ENCODE peak calls at places on chromosomes 11 and 22, in ten cellular contexts. I is amygdala; Y is HEK293T; C is type B pancreatic cell; V is stimulated activated CD4-positive, alpha-beta T cell treated with anti-CD3 and anti-CD28 coated beads, Interleukin-2, amount 100 ng/mL, for 4 hours; A is A549; Z is stimulated activated CD8-positive, alpha-beta memory T cell treated with anti-CD3 and anti-CD28 coated beads, Interleukin-12 subunit alpha, Interleukin-12 subunit beta, amount 100 ng/mL, for 4 hours; U is brain microvascular endothelial cell; Q is activated CD4-positive, alpha-beta T cell treated with anti-CD3 and anti-CD28 coated beads for 24 hours; S is NCI-H1694. M is an unnamed sample.

GRCh38 chr11:10925149-10925926 is 67.5 kb upstream of the ZBED5 start:
- DNase-seq in I (no peak), Y (no peak), C (no peak), V (no peak), A (no peak), Z (no peak), U (no peak), Q (no peak), S (peak), M (no peak)

GRCh38 chr22:38244106-38244505 is 28.7 kb downstream of the TMEM184B start:
- DNase-seq in I (no peak), Y (no peak), C (no peak), V (no peak), A (no peak), Z (no peak), U (no peak), Q (no peak), S (no peak), M (no peak)

GRCh38 chr11:39541945-39542351 is 1917.5 kb downstream of the LRRC4C start:
- DNase-seq in I (no peak), Y (no peak), C (no peak), V (no peak), A (no peak), Z (no peak), U (no peak), Q (no peak), S (no peak), M (no peak)

GRCh38 chr11:19660076-19660475 is 52.6 kb upstream of the NAV2 start:
- DNase-seq in I (no peak), Y (no peak), C (no peak), V (peak), A (peak), Z (no peak), U (peak), Q (no peak), S (no peak), M (peak)

GRCh38 chr22:46262449-46263207 is 515 bp downstream of the PKDREJ start:
- DNase-seq in I (no peak), Y (no peak), C (no peak), V (no peak), A (no peak), Z (no peak), U (peak), Q (peak), S (no peak), M (no peak)

GRCh38 chr11:74926304-74927030 is 22.4 kb downstream of the XRRA1 start:
- DNase-seq in I (no peak), Y (no peak), C (no peak), V (no peak), A (no peak), Z (no peak), U (peak), Q (no peak), S (no peak), M (no peak)

GRCh38 chr11:129308241-129308865 is 67.3 kb upstream of the BARX2 start:
- DNase-seq in I (no peak), Y (no peak), C (no peak), V (no peak), A (no peak), Z (no peak), U (no peak), Q (no peak), S (no peak), M (no peak)

GRCh38 chr11:105719073-105719846 is 109.4 kb downstream of the GRIA4 start:
- DNase-seq in I (no peak), Y (peak), C (no peak), V (no peak), A (peak), Z (no peak), U (peak), Q (no peak), S (no peak), M (peak)

GRCh38 chr11:2460540-2461252 is 15.9 kb downstream of the KCNQ1 start:
- DNase-seq in I (no peak), Y (no peak), C (peak), V (no peak), A (no peak), Z (no peak), U (no peak), Q (no peak), S (no peak), M (no peak)

GRCh38 chr11:2999464-2999998 is 7.4 kb upstream of the NAP1L4 start:
- DNase-seq in I (no peak), Y (no peak), C (no peak), V (no peak), A (no peak), Z (no peak), U (no peak), Q (no peak), S (peak), M (no peak)

GRCh38 chr11:133829566-133829965 is 15.7 kb downstream of the SPATA19 start:
- DNase-seq in I (no peak), Y (no peak), C (no peak), V (no peak), A (no peak), Z (no peak), U (no peak), Q (no peak), S (no peak), M (no peak)

GRCh38 chr11:62546937-62547625 is 475 bp upstream of the AHNAK start:
- DNase-seq in I (no peak), Y (no peak), C (peak), V (no peak), A (peak), Z (no peak), U (no peak), Q (no peak), S (no peak), M (peak)

GRCh38 chr11:1559103-1559951 is 12.7 kb downstream of the DUSP8 start:
- DNase-seq in I (peak), Y (no peak), C (peak), V (no peak), A (peak), Z (no peak), U (no peak), Q (no peak), S (peak), M (no peak)